ENCODE peak calls at places on chromosomes 6 and 20, in five cellular contexts. L is naive thymus-derived CD4-positive, alpha-beta T cell; X is hepatocyte; G is lower lobe of right lung; Z is heart left ventricle. F is an unnamed sample.

GRCh38 chr20:8132632-8133587 is 844 bp downstream of the PLCB1 start:
- DNase-seq in L (no peak), X (peak; percentile 13), G (peak; percentile 61), Z (peak; percentile 38), F (peak; percentile 26)

GRCh38 chr20:24983896-24984295 is 8.7 kb downstream of the APMAP start:
- DNase-seq in L (no peak), X (no peak), G (no peak), Z (no peak), F (no peak)

GRCh38 chr6:113591896-113592827 is 265.0 kb upstream of the MARCKS start:
- DNase-seq in L (no peak), X (peak; percentile 75), G (no peak), Z (peak; percentile 21), F (peak; percentile 34)

GRCh38 chr6:169000022-169000421 is 253.6 kb downstream of the THBS2 start:
- DNase-seq in L (no peak), X (no peak), G (no peak), Z (no peak), F (no peak)

GRCh38 chr6:99588618-99589289 is 17.9 kb upstream of the PRDM13 start:
- DNase-seq in L (peak; percentile 63), X (peak; percentile 83), G (peak; percentile 85), Z (peak; percentile 48), F (peak; percentile 61)

GRCh38 chr6:8113260-8113659 is 10.9 kb upstream of the EEF1E1 start:
- DNase-seq in L (no peak), X (no peak), G (no peak), Z (no peak), F (no peak)

GRCh38 chr6:93418448-93419303 is 683 bp downstream of the EPHA7 start:
- DNase-seq in L (no peak), X (peak; percentile 66), G (peak; percentile 47), Z (peak; percentile 33), F (peak; percentile 18)

GRCh38 chr6:26045046-26045938 is 41.9 kb upstream of the HFE start:
- DNase-seq in L (peak; percentile 76), X (no peak), G (peak; percentile 69), Z (peak; percentile 86), F (peak; percentile 96)

GRCh38 chr20:35007891-35008290 is 52.2 kb downstream of the MYH7B start:
- DNase-seq in L (no peak), X (no peak), G (no peak), Z (no peak), F (no peak)

GRCh38 chr6:19804362-19805145 is 32.6 kb upstream of the ID4 start:
- DNase-seq in L (peak; percentile 68), X (peak; percentile 99), G (peak; percentile 95), Z (peak; percentile 97), F (peak; percentile 96)

GRCh38 chr6:89267918-89268317 is 47.2 kb downstream of the GABRR2 start:
- DNase-seq in L (no peak), X (no peak), G (no peak), Z (no peak), F (no peak)

GRCh38 chr20:41344938-41345728 is 4.5 kb downstream of the LPIN3 start:
- DNase-seq in L (no peak), X (no peak), G (no peak), Z (no peak), F (no peak)

DNA sequence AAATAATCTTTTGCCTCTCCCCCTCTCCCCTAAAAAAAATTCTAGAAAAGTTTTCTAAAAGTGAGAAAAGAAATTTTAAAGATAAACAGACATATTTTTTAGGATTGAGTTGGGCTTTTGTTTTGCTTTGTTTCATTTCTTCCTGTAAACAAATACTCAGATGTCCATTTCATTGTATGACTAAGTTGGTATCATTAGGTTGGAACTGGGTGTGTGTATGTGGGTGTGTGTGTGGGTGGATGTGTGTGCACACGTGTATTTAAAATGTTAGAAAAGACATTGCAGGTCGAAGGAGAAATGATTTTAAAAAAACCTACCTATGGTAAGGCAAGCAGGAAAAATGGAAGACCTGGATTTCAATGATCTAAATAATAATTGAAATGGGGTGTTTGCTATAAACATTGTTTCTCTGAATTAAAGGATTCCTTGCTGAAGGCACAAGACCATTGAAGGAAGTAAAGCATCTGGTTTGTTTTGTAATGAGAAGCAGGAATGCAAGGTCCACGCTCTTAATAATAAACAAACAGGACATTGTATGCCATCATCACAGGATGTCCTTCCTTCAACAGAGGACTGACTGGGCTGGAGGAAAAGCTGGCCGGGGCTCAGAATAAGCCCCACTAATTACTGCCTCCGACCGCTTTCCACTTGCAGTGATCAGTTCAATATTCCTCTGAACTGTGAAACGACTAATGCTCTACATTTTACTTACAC is 1.0 kb upstream of the PRDM1 start:
- DNase-seq in L (no peak), X (no peak), G (no peak), Z (no peak), F (peak; percentile 71)
- H3K4me3 ChIP-seq in L (no peak overlapping the region), X (no peak overlapping the region), G (peak overlapping the region; percentile 60), Z (peak overlapping the region; percentile 46), F (peak overlapping the region; percentile 64)

DNA sequence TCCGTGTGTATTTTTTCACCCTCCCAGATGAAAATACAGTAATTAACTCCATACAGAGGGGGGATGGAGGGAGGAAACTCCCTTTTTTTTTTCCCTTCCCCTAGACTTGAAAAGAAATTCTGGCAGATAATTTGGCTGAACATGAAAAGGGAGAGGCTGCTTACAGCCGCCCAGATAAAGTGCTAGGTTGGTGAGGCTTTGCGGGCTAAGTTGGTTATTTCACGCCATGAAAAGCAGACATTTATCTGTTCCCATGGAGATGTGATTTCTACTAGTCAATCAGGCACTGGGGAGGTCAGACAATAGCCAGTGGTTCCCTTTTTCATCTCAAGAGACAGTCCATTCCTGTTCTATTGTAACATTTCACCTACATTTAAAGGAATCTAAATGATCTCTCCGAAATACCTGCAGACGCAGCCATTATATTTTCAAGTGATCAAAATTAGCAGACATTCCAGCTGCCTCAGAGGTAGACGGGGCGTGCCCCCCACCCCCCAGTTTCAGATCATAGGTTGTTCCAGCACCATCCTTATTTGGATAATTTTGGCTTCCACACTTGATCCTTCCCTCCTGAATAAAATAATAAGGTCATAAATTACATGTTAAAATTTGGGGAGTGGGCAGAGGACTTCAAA is 143.9 kb upstream of the ZNF217 start:
- DNase-seq in L (no peak), X (no peak), G (no peak), Z (no peak), F (peak; percentile 13)
- H3K4me3 ChIP-seq in L (no peak overlapping the region), X (no peak overlapping the region), G (no peak overlapping the region), Z (peak overlapping the region; percentile 29), F (no peak overlapping the region)

GRCh38 chr6:87698618-87699017 is 3.4 kb downstream of the AKIRIN2 start:
- DNase-seq in L (no peak), X (no peak), G (no peak), Z (no peak), F (no peak)

GRCh38 chr6:87700351-87700728 is 1.7 kb downstream of the AKIRIN2 start:
- DNase-seq in L (no peak), X (no peak), G (no peak), Z (no peak), F (no peak)

GRCh38 chr6:87697581-87698552 is 4.2 kb downstream of the AKIRIN2 start:
- DNase-seq in L (no peak), X (peak; percentile 35), G (no peak), Z (no peak), F (peak; percentile 75)

GRCh38 chr6:87700729-87701675 is 1.0 kb downstream of the AKIRIN2 start:
- DNase-seq in L (no peak), X (peak; percentile 71), G (peak; percentile 55), Z (peak; percentile 40), F (peak; percentile 52)

DNA sequence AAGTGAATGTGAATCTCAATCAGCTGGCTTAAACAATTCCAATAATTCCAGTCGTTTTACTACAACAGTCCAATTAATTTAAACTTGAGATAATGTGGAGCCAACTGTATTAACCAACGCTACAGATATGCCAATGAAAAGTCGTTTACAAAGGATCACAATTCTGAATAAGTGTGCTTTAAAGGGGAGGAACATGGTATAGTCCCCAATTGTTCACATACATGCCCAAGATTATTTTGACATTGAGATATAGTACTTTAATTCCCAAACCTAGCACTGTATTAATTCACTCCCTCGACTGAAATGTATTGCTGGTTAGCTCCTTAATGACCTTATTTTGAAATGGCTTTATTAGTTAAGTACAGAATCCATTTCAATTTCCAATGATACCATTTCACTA is 2.5 kb downstream of the AKIRIN2 start:
- DNase-seq in L (no peak), X (no peak), G (no peak), Z (no peak), F (no peak)
- H3K4me3 ChIP-seq in L (peak overlapping the region; percentile 80), X (peak overlapping the region; percentile 93), G (peak overlapping the region; percentile 78), Z (peak overlapping the region; percentile 63), F (peak overlapping the region; percentile 98)

GRCh38 chr6:134238960-134239795 is 78.7 kb downstream of the SGK1 start:
- DNase-seq in L (no peak), X (no peak), G (no peak), Z (peak; percentile 35), F (no peak)

GRCh38 chr6:134245041-134245440 is 72.9 kb downstream of the SGK1 start:
- DNase-seq in L (no peak), X (peak; percentile 18), G (no peak), Z (no peak), F (peak; percentile 68)

GRCh38 chr6:134235937-134236751 is 81.8 kb downstream of the SGK1 start:
- DNase-seq in L (no peak), X (no peak), G (no peak), Z (no peak), F (peak; percentile 55)

GRCh38 chr6:134238006-134238405 is 79.9 kb downstream of the SGK1 start:
- DNase-seq in L (no peak), X (no peak), G (no peak), Z (no peak), F (no peak)

DNA sequence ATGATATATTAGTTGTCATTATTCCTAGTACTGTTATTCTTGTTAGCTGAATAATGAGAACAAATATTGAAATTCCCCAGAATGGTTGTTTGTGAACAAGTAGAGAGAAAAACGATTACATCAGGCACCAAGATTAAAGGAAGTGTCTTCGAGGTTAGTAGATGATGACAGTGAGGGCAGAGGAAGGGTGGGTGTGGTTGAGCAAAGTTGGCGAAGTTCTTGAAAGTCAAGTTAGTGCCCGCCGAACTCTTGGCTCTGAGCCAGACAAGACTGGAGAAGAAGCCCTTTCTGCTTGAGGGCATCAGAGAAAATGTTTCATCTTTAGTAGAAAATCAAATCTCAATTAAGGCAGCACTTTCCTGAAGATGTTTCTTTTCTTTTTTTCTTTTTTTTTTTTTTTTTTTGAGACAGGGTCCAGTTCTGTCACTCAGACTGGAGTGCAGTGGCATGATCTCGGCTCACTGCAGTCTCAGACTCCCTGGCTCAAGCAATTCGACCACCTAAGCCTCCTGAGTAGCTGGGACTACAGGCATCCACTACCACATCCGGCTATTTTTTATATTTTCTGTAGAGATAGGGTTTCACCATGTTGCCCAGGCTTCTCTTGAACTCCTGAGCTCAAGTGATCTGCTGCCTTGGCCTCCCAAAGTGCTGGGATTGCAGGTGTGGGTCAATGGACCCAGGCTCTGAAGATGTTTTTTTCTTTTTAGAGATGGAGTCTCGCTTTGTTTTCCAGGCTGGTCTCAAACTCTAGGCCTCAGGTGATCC is 77.1 kb downstream of the SGK1 start:
- DNase-seq in L (peak; percentile 30), X (no peak), G (peak; percentile 88), Z (peak; percentile 71), F (no peak)
- H3K4me3 ChIP-seq in L (no peak overlapping the region), X (no peak overlapping the region), G (no peak overlapping the region), Z (no peak overlapping the region), F (no peak overlapping the region)

DNA sequence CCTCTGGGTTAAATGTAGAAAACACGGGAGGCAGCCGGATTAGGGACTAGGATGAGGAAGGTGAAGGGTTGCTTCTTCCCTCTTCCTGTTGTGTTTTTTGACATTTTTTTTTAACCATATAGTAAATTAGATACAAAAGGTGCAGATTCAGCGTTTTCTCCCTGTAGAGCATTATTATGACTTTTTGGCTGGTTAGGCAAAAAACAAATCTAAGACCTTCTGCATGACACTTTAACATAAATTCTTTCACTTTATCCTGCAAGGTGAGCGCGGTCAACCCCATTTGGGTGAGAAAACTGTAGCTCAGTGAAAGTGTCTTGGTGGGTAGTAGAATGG is 1.3 kb downstream of the SLC16A10 start:
- DNase-seq in L (no peak), X (no peak), G (no peak), Z (no peak), F (no peak)
- H3K4me3 ChIP-seq in L (peak overlapping the region; percentile 83), X (peak overlapping the region; percentile 91), G (peak overlapping the region; percentile 66), Z (peak overlapping the region; percentile 62), F (no peak overlapping the region)